ENCODE peak calls at places on chromosome 16, in eight cellular contexts. Z, E, H, R, U, M, T and Q are unnamed samples.
A peak's percentile ranks its signal among the peaks of the same experiment; 100 is the strongest.

GRCh38 chr16:55476625-55477533 is 2.1 kb upstream of the MMP2 start:
- DNase-seq in Z (no peak), E (no peak), H (no peak), R (peak; percentile 81), U (no peak), M (no peak), T (no peak), Q (no peak)

GRCh38 chr16:81237282-81237681 is 1.2 kb upstream of the BCO1 start:
- DNase-seq in Z (peak; percentile 75), E (no peak), H (no peak), R (peak; percentile 85), U (no peak), M (no peak), T (no peak), Q (no peak)

GRCh38 chr16:22932032-22932771 is 118.2 kb downstream of the HS3ST2 start:
- DNase-seq in Z (no peak), E (no peak), H (no peak), R (no peak), U (no peak), M (no peak), T (no peak), Q (no peak)

GRCh38 chr16:379183-379960 is 2.4 kb downstream of the PGAP6 start:
- DNase-seq in Z (peak; percentile 97), E (no peak), H (no peak), R (no peak), U (no peak), M (no peak), T (no peak), Q (no peak)

GRCh38 chr16:85313541-85314208 is 201.4 kb upstream of the CIBAR2 start:
- DNase-seq in Z (no peak), E (no peak), H (no peak), R (no peak), U (peak; percentile 74), M (no peak), T (no peak), Q (no peak)

GRCh38 chr16:88977028-88977844 is at the start of gene CBFA2T3:
- DNase-seq in Z (peak; percentile 29), E (no peak), H (no peak), R (peak; percentile 84), U (peak; percentile 80), M (no peak), T (no peak), Q (no peak)

GRCh38 chr16:67563708-67564468 is 1.6 kb downstream of the CTCF start:
- DNase-seq in Z (peak; percentile 61), E (peak; percentile 47), H (peak; percentile 57), R (peak; percentile 83), U (peak; percentile 81), M (peak; percentile 46), T (peak; percentile 36), Q (no peak)

GRCh38 chr16:85923153-85924021 is 24.4 kb downstream of the IRF8 start:
- DNase-seq in Z (no peak), E (peak; percentile 36), H (peak; percentile 38), R (no peak), U (no peak), M (no peak), T (no peak), Q (no peak)

GRCh38 chr16:87702325-87702811 is 63.4 kb downstream of the KLHDC4 start:
- DNase-seq in Z (peak; percentile 31), E (no peak), H (no peak), R (no peak), U (no peak), M (peak; percentile 70), T (peak; percentile 79), Q (no peak)

GRCh38 chr16:22098538-22099255 is 6.4 kb downstream of the VWA3A start:
- DNase-seq in Z (no peak), E (peak; percentile 66), H (no peak), R (no peak), U (no peak), M (peak; percentile 11), T (peak; percentile 75), Q (no peak)

GRCh38 chr16:50836121-50836541 is 94.2 kb downstream of the CYLD start:
- DNase-seq in Z (no peak), E (no peak), H (no peak), R (no peak), U (no peak), M (no peak), T (no peak), Q (no peak)

GRCh38 chr16:25643633-25644032 is 48.1 kb upstream of the HS3ST4 start:
- DNase-seq in Z (no peak), E (no peak), H (no peak), R (no peak), U (no peak), M (no peak), T (no peak), Q (no peak)

GRCh38 chr16:51035110-51035498 is 116.0 kb downstream of the SALL1 start:
- DNase-seq in Z (no peak), E (no peak), H (no peak), R (peak; percentile 60), U (no peak), M (no peak), T (no peak), Q (no peak)

GRCh38 chr16:20321671-20322070 is 5.6 kb downstream of the GP2 start:
- DNase-seq in Z (peak; percentile 68), E (no peak), H (no peak), R (no peak), U (no peak), M (no peak), T (no peak), Q (no peak)

GRCh38 chr16:75080205-75081029 is 36.2 kb downstream of the LDHD start:
- DNase-seq in Z (no peak), E (no peak), H (peak; percentile 60), R (no peak), U (no peak), M (no peak), T (no peak), Q (no peak)

GRCh38 chr16:81703177-81704155 is 75.6 kb upstream of the PLCG2 start:
- DNase-seq in Z (no peak), E (peak; percentile 92), H (no peak), R (peak; percentile 35), U (no peak), M (peak; percentile 39), T (no peak), Q (no peak)

GRCh38 chr16:89038221-89038721 is 55.4 kb upstream of the ACSF3 start:
- DNase-seq in Z (no peak), E (no peak), H (no peak), R (no peak), U (no peak), M (no peak), T (no peak), Q (no peak)

GRCh38 chr16:81647527-81647926 is 131.6 kb upstream of the PLCG2 start:
- DNase-seq in Z (no peak), E (peak; percentile 67), H (no peak), R (no peak), U (no peak), M (no peak), T (no peak), Q (no peak)

GRCh38 chr16:49129935-49130334 is 151.7 kb downstream of the CBLN1 start:
- DNase-seq in Z (no peak), E (no peak), H (no peak), R (no peak), U (no peak), M (no peak), T (no peak), Q (no peak)
- TF ChIP-seq CTCF in Z (no peak), E (no peak), H (no peak), R (no peak), U (no peak), M (no peak), T (no peak), Q (no peak)

GRCh38 chr16:66099261-66099660 is 267.2 kb upstream of the CDH5 start:
- DNase-seq in Z (no peak), E (no peak), H (no peak), R (no peak), U (no peak), M (no peak), T (no peak), Q (no peak)

GRCh38 chr16:66091462-66091861 is 275.0 kb upstream of the CDH5 start:
- DNase-seq in Z (no peak), E (no peak), H (no peak), R (no peak), U (no peak), M (no peak), T (no peak), Q (no peak)

GRCh38 chr16:66093217-66093616 is 273.3 kb upstream of the CDH5 start:
- DNase-seq in Z (no peak), E (no peak), H (no peak), R (no peak), U (no peak), M (no peak), T (no peak), Q (no peak)

GRCh38 chr16:66097746-66098145 is 268.7 kb upstream of the CDH5 start:
- DNase-seq in Z (no peak), E (no peak), H (no peak), R (no peak), U (no peak), M (no peak), T (no peak), Q (no peak)

GRCh38 chr16:66095676-66096075 is 270.8 kb upstream of the CDH5 start:
- DNase-seq in Z (no peak), E (no peak), H (no peak), R (no peak), U (no peak), M (no peak), T (no peak), Q (no peak)
- TF ChIP-seq CTCF in Z (no peak), E (no peak), H (peak; percentile 27), R (no peak), U (no peak), M (no peak), T (peak; percentile 22), Q (no peak)

DNA sequence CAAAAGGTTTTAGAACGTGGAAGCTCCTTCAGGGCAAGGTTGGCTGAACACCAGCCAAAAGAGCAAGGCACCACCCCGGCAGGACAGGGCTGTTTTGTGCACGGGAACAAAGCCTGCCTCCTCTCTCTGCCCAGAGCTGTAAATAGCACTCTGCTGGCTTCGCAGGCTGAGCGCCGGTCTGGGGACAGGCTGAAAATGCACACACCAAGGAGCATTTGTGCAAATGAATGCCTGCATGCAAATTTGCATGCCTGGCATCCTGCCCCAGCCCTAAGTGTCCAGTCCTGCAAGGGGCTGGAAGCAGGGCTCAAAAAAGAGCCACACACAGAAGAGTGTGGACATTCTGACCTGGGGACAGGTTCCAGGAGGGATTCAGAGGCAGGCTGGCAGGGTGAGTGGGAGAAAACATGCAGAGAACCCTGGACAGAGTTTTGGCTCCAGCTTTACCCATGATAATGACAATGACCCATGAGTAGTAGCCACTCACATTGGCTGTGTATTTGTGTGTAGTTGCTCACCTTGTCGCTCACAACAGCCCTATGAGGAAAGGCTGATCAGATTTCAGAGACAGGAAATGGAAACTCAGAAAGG is 11.7 kb downstream of the ABAT start:
- DNase-seq in Z (peak; percentile 71), E (no peak), H (no peak), R (no peak), U (no peak), M (no peak), T (peak; percentile 86), Q (no peak)
- TF ChIP-seq CTCF in Z (no peak), E (no peak), H (no peak), R (no peak), U (no peak), M (no peak), T (no peak), Q (no peak)

DNA sequence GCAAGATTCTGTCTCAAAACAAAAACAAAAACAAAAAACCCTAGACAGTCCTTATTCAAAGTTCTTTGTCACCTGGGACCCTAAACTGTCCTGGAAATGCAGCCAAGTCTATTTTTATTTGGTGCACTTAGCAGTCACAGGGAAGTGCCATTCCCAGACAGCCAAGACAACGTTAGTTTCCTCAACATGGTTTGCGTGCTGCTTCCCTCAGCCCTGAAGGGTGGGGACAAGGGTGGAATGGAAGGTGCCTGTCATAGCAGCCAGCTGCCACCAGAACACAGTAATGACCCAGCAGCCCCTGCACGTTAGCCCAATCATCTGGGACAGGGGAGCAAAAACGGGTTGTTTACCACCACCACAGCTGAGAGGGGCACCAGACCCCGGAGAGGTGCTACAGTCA is 16.9 kb downstream of the CREBBP start:
- DNase-seq in Z (no peak), E (no peak), H (no peak), R (no peak), U (no peak), M (no peak), T (no peak), Q (no peak)
- TF ChIP-seq CTCF in Z (no peak), E (no peak), H (no peak), R (peak; percentile 9), U (no peak), M (no peak), T (no peak), Q (no peak)